ENCODE peak calls at places on chromosome 5, in five cellular contexts. One of them, this sample, is unnamed.

GRCh38 chr5:171619196-171619595 is 166.4 kb upstream of the SMIM23 start:
- DNase-seq in psoas muscle: no peak
- DNase-seq in Panc1: no peak
- DNase-seq in cardiac fibroblast: no peak
- DNase-seq in OCI-LY7: no peak
- DNase-seq in this sample: no peak

GRCh38 chr5:14236757-14237156 is 93.6 kb downstream of the TRIO start:
- DNase-seq in psoas muscle: no peak
- DNase-seq in Panc1: no peak
- DNase-seq in cardiac fibroblast: no peak
- DNase-seq in OCI-LY7: no peak
- DNase-seq in this sample: no peak

GRCh38 chr5:36683821-36684434 is 77.5 kb downstream of the SLC1A3 start:
- DNase-seq in psoas muscle: no peak
- DNase-seq in Panc1: no peak
- DNase-seq in cardiac fibroblast: peak; percentile 39
- DNase-seq in OCI-LY7: no peak
- DNase-seq in this sample: no peak

GRCh38 chr5:167642779-167643517 is 648.5 kb upstream of the WWC1 start:
- DNase-seq in psoas muscle: no peak
- DNase-seq in Panc1: no peak
- DNase-seq in cardiac fibroblast: peak; percentile 95
- DNase-seq in OCI-LY7: no peak
- DNase-seq in this sample: no peak

GRCh38 chr5:42655982-42656660 is 100.5 kb upstream of the CCDC152 start:
- DNase-seq in psoas muscle: no peak
- DNase-seq in Panc1: no peak
- DNase-seq in cardiac fibroblast: peak; percentile 57
- DNase-seq in OCI-LY7: no peak
- DNase-seq in this sample: no peak

GRCh38 chr5:31637851-31638250 is 1.1 kb upstream of the PDZD2 start:
- DNase-seq in psoas muscle: no peak
- DNase-seq in Panc1: no peak
- DNase-seq in cardiac fibroblast: no peak
- DNase-seq in OCI-LY7: no peak
- DNase-seq in this sample: no peak

GRCh38 chr5:55925677-55926076 is 69.1 kb downstream of the IL6ST start:
- DNase-seq in psoas muscle: no peak
- DNase-seq in Panc1: no peak
- DNase-seq in cardiac fibroblast: no peak
- DNase-seq in OCI-LY7: no peak
- DNase-seq in this sample: no peak

GRCh38 chr5:124736111-124736813 is 10.2 kb downstream of the ZNF608 start:
- DNase-seq in psoas muscle: no peak
- DNase-seq in Panc1: no peak
- DNase-seq in cardiac fibroblast: peak; percentile 35
- DNase-seq in OCI-LY7: no peak
- DNase-seq in this sample: no peak

GRCh38 chr5:38167562-38167996 is 90.8 kb upstream of the EGFLAM start:
- DNase-seq in psoas muscle: peak; percentile 92
- DNase-seq in Panc1: no peak
- DNase-seq in cardiac fibroblast: no peak
- DNase-seq in OCI-LY7: no peak
- DNase-seq in this sample: no peak

GRCh38 chr5:75668348-75668895 is 48.8 kb downstream of the POC5 start:
- DNase-seq in psoas muscle: no peak
- DNase-seq in Panc1: no peak
- DNase-seq in cardiac fibroblast: no peak
- DNase-seq in OCI-LY7: no peak
- DNase-seq in this sample: no peak

GRCh38 chr5:56003179-56003578 is 8.4 kb upstream of the IL6ST start:
- DNase-seq in psoas muscle: no peak
- DNase-seq in Panc1: no peak
- DNase-seq in cardiac fibroblast: peak; percentile 60
- DNase-seq in OCI-LY7: no peak
- DNase-seq in this sample: no peak

GRCh38 chr5:150081541-150082283 is 4.6 kb downstream of the CSF1R start:
- DNase-seq in psoas muscle: peak; percentile 76
- DNase-seq in Panc1: no peak
- DNase-seq in cardiac fibroblast: no peak
- DNase-seq in OCI-LY7: peak; percentile 31
- DNase-seq in this sample: peak; percentile 27

GRCh38 chr5:10354048-10354872 is 765 bp downstream of the MARCHF6 start:
- DNase-seq in psoas muscle: no peak
- DNase-seq in Panc1: no peak
- DNase-seq in cardiac fibroblast: peak; percentile 53
- DNase-seq in OCI-LY7: peak; percentile 62
- DNase-seq in this sample: no peak

GRCh38 chr5:149153751-149154610 is 12.7 kb downstream of the ABLIM3 start:
- DNase-seq in psoas muscle: peak; percentile 89
- DNase-seq in Panc1: peak; percentile 88
- DNase-seq in cardiac fibroblast: peak; percentile 78
- DNase-seq in OCI-LY7: no peak
- DNase-seq in this sample: no peak

GRCh38 chr5:172223901-172224873 is 30.2 kb downstream of the EFCAB9 start:
- DNase-seq in psoas muscle: no peak
- DNase-seq in Panc1: no peak
- DNase-seq in cardiac fibroblast: no peak
- DNase-seq in OCI-LY7: no peak
- DNase-seq in this sample: peak; percentile 73

GRCh38 chr5:135456238-135457099 is 4.3 kb upstream of the TIFAB start:
- DNase-seq in psoas muscle: no peak
- DNase-seq in Panc1: no peak
- DNase-seq in cardiac fibroblast: peak; percentile 89
- DNase-seq in OCI-LY7: no peak
- DNase-seq in this sample: peak; percentile 41

GRCh38 chr5:167839065-167839464 is 452.4 kb upstream of the WWC1 start:
- DNase-seq in psoas muscle: no peak
- DNase-seq in Panc1: no peak
- DNase-seq in cardiac fibroblast: no peak
- DNase-seq in OCI-LY7: no peak
- DNase-seq in this sample: no peak

GRCh38 chr5:14250094-14250777 is 107.1 kb downstream of the TRIO start:
- DNase-seq in psoas muscle: peak; percentile 78
- DNase-seq in Panc1: no peak
- DNase-seq in cardiac fibroblast: peak; percentile 85
- DNase-seq in OCI-LY7: no peak
- DNase-seq in this sample: no peak

GRCh38 chr5:143200781-143201398 is 202.6 kb downstream of the NR3C1 start:
- DNase-seq in psoas muscle: peak; percentile 74
- DNase-seq in Panc1: no peak
- DNase-seq in cardiac fibroblast: peak; percentile 80
- DNase-seq in OCI-LY7: no peak
- DNase-seq in this sample: no peak

GRCh38 chr5:116637149-116637740 is 62.6 kb upstream of the SEMA6A start:
- DNase-seq in psoas muscle: no peak
- DNase-seq in Panc1: no peak
- DNase-seq in cardiac fibroblast: no peak
- DNase-seq in OCI-LY7: no peak
- DNase-seq in this sample: no peak

GRCh38 chr5:30959238-30959637 is 234.2 kb upstream of the CDH6 start:
- DNase-seq in psoas muscle: no peak
- DNase-seq in Panc1: no peak
- DNase-seq in cardiac fibroblast: peak; percentile 12
- DNase-seq in OCI-LY7: no peak
- DNase-seq in this sample: no peak

GRCh38 chr5:122145906-122146305 is 16.6 kb downstream of the ZNF474 start:
- DNase-seq in psoas muscle: no peak
- DNase-seq in Panc1: no peak
- DNase-seq in cardiac fibroblast: no peak
- DNase-seq in OCI-LY7: no peak
- DNase-seq in this sample: no peak

GRCh38 chr5:175683231-175683630 is 25.4 kb downstream of the HRH2 start:
- DNase-seq in psoas muscle: peak; percentile 25
- DNase-seq in Panc1: no peak
- DNase-seq in cardiac fibroblast: no peak
- DNase-seq in OCI-LY7: no peak
- DNase-seq in this sample: no peak

GRCh38 chr5:36414869-36415282 is 113.2 kb upstream of the RANBP3L start:
- DNase-seq in psoas muscle: no peak
- DNase-seq in Panc1: no peak
- DNase-seq in cardiac fibroblast: peak; percentile 73
- DNase-seq in OCI-LY7: peak; percentile 45
- DNase-seq in this sample: no peak

GRCh38 chr5:149961186-149961685 is 678 bp downstream of the SLC26A2 start:
- DNase-seq in psoas muscle: no peak
- DNase-seq in Panc1: no peak
- DNase-seq in cardiac fibroblast: peak; percentile 9
- DNase-seq in OCI-LY7: no peak
- DNase-seq in this sample: no peak

GRCh38 chr5:131634666-131634995 is 398 bp downstream of the RAPGEF6 start:
- DNase-seq in psoas muscle: no peak
- DNase-seq in Panc1: no peak
- DNase-seq in cardiac fibroblast: peak; percentile 60
- DNase-seq in OCI-LY7: peak; percentile 84
- DNase-seq in this sample: no peak

GRCh38 chr5:53130206-53130605 is 20.6 kb upstream of the MOCS2 start:
- DNase-seq in psoas muscle: no peak
- DNase-seq in Panc1: no peak
- DNase-seq in cardiac fibroblast: peak; percentile 58
- DNase-seq in OCI-LY7: no peak
- DNase-seq in this sample: no peak

GRCh38 chr5:53438486-53439472 is 41.6 kb upstream of the FST start:
- DNase-seq in psoas muscle: no peak
- DNase-seq in Panc1: no peak
- DNase-seq in cardiac fibroblast: peak; percentile 49
- DNase-seq in OCI-LY7: no peak
- DNase-seq in this sample: no peak

GRCh38 chr5:178941361-178941760 is 363 bp downstream of the ZNF454 start:
- DNase-seq in psoas muscle: no peak
- DNase-seq in Panc1: no peak
- DNase-seq in cardiac fibroblast: no peak
- DNase-seq in OCI-LY7: no peak
- DNase-seq in this sample: no peak

GRCh38 chr5:143177263-143177994 is 226.1 kb downstream of the NR3C1 start:
- DNase-seq in psoas muscle: peak; percentile 77
- DNase-seq in Panc1: peak; percentile 77
- DNase-seq in cardiac fibroblast: peak; percentile 99
- DNase-seq in OCI-LY7: no peak
- DNase-seq in this sample: no peak

GRCh38 chr5:10427978-10428377 is 13.7 kb upstream of the ROPN1L start:
- DNase-seq in psoas muscle: no peak
- DNase-seq in Panc1: no peak
- DNase-seq in cardiac fibroblast: no peak
- DNase-seq in OCI-LY7: no peak
- DNase-seq in this sample: no peak

GRCh38 chr5:140823475-140823874 is 2.1 kb downstream of the PCDHA5 start:
- DNase-seq in psoas muscle: no peak
- DNase-seq in Panc1: no peak
- DNase-seq in cardiac fibroblast: no peak
- DNase-seq in OCI-LY7: no peak
- DNase-seq in this sample: no peak

GRCh38 chr5:140822281-140822629 is 842 bp downstream of the PCDHA5 start:
- DNase-seq in psoas muscle: no peak
- DNase-seq in Panc1: no peak
- DNase-seq in cardiac fibroblast: no peak
- DNase-seq in OCI-LY7: no peak
- DNase-seq in this sample: no peak

GRCh38 chr5:140821375-140822280 is at the start of gene PCDHA5:
- DNase-seq in psoas muscle: no peak
- DNase-seq in Panc1: no peak
- DNase-seq in cardiac fibroblast: peak; percentile 37
- DNase-seq in OCI-LY7: peak; percentile 52
- DNase-seq in this sample: no peak
- TF ChIP-seq CTCF in psoas muscle: peak; percentile 19
- TF ChIP-seq CTCF in Panc1: peak; percentile 51
- TF ChIP-seq CTCF in cardiac fibroblast: peak; percentile 46
- TF ChIP-seq CTCF in OCI-LY7: peak; percentile 93
- TF ChIP-seq CTCF in this sample: peak; percentile 56

DNA sequence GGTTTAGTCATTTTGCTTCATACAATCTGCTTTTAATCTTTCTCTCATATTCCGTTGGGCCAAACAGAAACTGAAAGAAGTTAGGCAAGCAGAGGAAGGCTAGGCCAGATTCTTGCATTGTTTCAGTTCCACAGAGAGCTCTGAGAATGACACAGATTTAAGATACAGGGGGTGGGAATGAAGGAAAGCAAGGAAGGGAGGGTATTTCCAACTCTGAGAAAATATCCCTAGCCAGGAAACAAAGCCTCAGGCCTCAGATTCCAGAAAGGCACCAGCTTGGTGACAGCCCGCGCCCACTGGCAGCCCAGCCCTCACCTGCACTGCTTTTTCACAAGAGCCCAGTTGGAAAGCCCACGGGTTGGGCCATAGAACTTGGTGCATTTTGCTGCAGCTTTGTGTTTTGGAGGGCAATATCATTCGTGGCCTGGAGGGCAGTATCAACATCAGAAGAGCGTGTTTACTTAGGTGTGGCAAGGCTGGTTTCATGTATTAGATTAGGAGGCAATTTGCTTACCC is 63.5 kb downstream of the ENC1 start:
- DNase-seq in psoas muscle: no peak
- DNase-seq in Panc1: no peak
- DNase-seq in cardiac fibroblast: peak; percentile 67
- DNase-seq in OCI-LY7: peak; percentile 34
- DNase-seq in this sample: peak; percentile 55
- H3K4me3 ChIP-seq in psoas muscle: no peak overlapping the region
- H3K4me3 ChIP-seq in Panc1: no peak overlapping the region
- H3K4me3 ChIP-seq in cardiac fibroblast: no peak overlapping the region
- H3K4me3 ChIP-seq in OCI-LY7: no peak overlapping the region
- H3K4me3 ChIP-seq in this sample: no peak overlapping the region

DNA sequence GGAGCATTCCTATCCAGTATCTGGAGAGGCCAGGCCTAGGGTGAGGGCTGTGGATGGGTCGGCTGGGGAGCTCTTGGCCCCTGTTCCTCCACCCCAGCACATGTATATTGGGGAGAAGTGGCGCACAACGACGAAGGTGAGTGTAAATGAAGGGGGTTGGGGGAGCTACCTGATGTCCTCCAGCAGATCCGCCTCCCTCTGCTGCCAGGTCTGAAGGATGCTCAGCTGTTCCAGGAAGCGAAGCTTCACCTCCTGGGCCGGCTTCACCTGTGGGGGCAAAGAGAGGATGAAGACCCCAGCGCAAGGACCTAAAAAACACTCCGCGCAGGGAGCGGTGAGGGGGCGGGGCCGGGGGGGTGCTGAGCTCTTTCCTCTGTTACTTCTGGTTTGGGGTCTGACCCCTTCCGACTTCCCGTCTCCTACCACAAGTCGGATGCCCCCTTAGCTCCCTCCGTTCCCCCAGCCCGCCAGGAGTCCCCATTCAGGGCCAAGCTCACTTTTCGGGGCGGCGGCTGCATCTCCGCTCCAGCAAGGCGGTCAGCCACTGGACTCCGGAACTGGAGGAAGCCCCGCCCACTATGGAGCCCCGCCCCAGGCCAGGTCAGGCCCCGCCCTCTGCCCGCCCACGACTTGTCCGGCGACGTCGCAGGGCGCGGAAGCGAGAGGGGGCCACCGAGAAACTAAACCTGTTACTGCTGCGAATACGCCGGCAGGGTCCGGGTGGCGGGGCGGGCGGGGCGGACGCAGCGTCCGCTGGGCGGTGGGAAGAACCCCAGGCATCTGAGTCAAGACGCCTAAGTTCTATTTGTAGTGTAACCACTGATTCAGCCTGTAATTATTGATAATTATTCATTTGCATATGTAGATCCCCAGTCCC is at the start of gene FCHSD1:
- DNase-seq in psoas muscle: peak; percentile 92
- DNase-seq in Panc1: peak; percentile 46
- DNase-seq in cardiac fibroblast: peak; percentile 81
- DNase-seq in OCI-LY7: peak; percentile 87
- DNase-seq in this sample: peak; percentile 43
- TF ChIP-seq CTCF in psoas muscle: peak; percentile 4
- TF ChIP-seq CTCF in Panc1: no peak
- TF ChIP-seq CTCF in cardiac fibroblast: no peak
- TF ChIP-seq CTCF in OCI-LY7: no peak
- TF ChIP-seq CTCF in this sample: no peak

GRCh38 chr5:1009359-1010180 is 968 bp downstream of the NKD2 start:
- DNase-seq in psoas muscle: peak; percentile 49
- DNase-seq in Panc1: no peak
- DNase-seq in cardiac fibroblast: no peak
- DNase-seq in OCI-LY7: no peak
- DNase-seq in this sample: no peak
- H3K4me3 ChIP-seq in psoas muscle: peak overlapping the region; percentile 62
- H3K4me3 ChIP-seq in Panc1: peak overlapping the region; percentile 52
- H3K4me3 ChIP-seq in cardiac fibroblast: peak overlapping the region; percentile 10
- H3K4me3 ChIP-seq in OCI-LY7: no peak overlapping the region
- H3K4me3 ChIP-seq in this sample: no peak overlapping the region

This sample was measured in GM12864.